ENCODE peak calls at places on chromosomes 6 and 20, in seven cellular contexts. Q, D, X, K, F, S and N are unnamed samples.

GRCh38 chr6:119871520-119871919 is 522.0 kb upstream of the MAN1A1 start:
- DNase-seq in S (no peak), K (no peak), D (no peak), Q (no peak), X (no peak), F (no peak), N (no peak)

GRCh38 chr20:11378252-11378651 is 539.4 kb upstream of the BTBD3 start:
- DNase-seq in X (peak), Q (no peak), S (no peak), D (no peak), K (no peak), F (peak), N (no peak)

GRCh38 chr6:33787336-33787953 is 1.5 kb downstream of the LEMD2 start:
- DNase-seq in Q (peak), F (peak), X (no peak), K (peak), S (no peak), D (peak), N (no peak)

GRCh38 chr6:109303647-109304283 is 78.5 kb downstream of the CD164 start:
- DNase-seq in F (peak), Q (no peak), S (no peak), X (no peak), D (no peak), K (peak), N (no peak)

GRCh38 chr6:92716638-92717037 is 702.7 kb downstream of the EPHA7 start:
- DNase-seq in S (no peak), D (no peak), Q (no peak), F (no peak), X (no peak), K (no peak), N (no peak)

GRCh38 chr6:157019733-157020132 is 242.6 kb downstream of the ARID1B start:
- DNase-seq in K (peak), Q (peak), D (peak), S (no peak), F (peak), X (no peak), N (no peak)

GRCh38 chr6:4603291-4603690 is 172.9 kb upstream of the CDYL start:
- DNase-seq in D (peak), F (no peak), X (no peak), Q (peak), S (no peak), K (peak), N (no peak)

GRCh38 chr6:91267246-91267645 is 680.4 kb upstream of the MAP3K7 start:
- DNase-seq in Q (no peak), S (no peak), X (no peak), K (no peak), D (no peak), F (no peak), N (peak)

GRCh38 chr20:47740225-47741184 is 44.8 kb downstream of the SULF2 start:
- DNase-seq in Q (no peak), D (no peak), K (peak), S (no peak), F (peak), X (peak), N (no peak)

GRCh38 chr20:47809561-47809960 is 24.3 kb upstream of the SULF2 start:
- DNase-seq in K (peak), X (peak), F (peak), Q (no peak), S (no peak), D (no peak), N (no peak)

GRCh38 chr6:33290459-33290858 is 1.1 kb downstream of the PFDN6 start:
- DNase-seq in F (no peak), S (no peak), D (no peak), Q (no peak), K (no peak), X (no peak), N (no peak)

GRCh38 chr6:167153523-167153959 is 4.2 kb downstream of the GPR31 start:
- DNase-seq in Q (no peak), S (no peak), X (no peak), F (no peak), K (peak), D (peak), N (no peak)

GRCh38 chr20:16501236-16501635 is 72.0 kb downstream of the KIF16B start:
- DNase-seq in Q (no peak), X (no peak), S (no peak), K (no peak), F (no peak), D (no peak), N (no peak)

GRCh38 chr6:33860706-33861474 is 57.1 kb upstream of the MLN start:
- DNase-seq in D (peak), K (no peak), X (no peak), S (no peak), Q (peak), F (peak), N (no peak)

GRCh38 chr20:7113577-7114466 is 346.3 kb downstream of the BMP2 start:
- DNase-seq in S (peak), F (peak), X (peak), Q (peak), K (no peak), D (peak), N (peak)

GRCh38 chr6:12769556-12770255 is 53.1 kb downstream of the PHACTR1 start:
- DNase-seq in F (no peak), K (no peak), S (no peak), D (no peak), X (no peak), Q (no peak), N (no peak)

GRCh38 chr6:2624177-2624576 is 126.5 kb downstream of the MYLK4 start:
- DNase-seq in K (no peak), F (no peak), Q (no peak), X (no peak), D (no peak), S (no peak), N (no peak)

GRCh38 chr6:111088668-111089003 is 1.3 kb downstream of the SLC16A10 start:
- DNase-seq in X (no peak), K (peak), F (no peak), Q (no peak), S (no peak), D (no peak), N (no peak)

GRCh38 chr6:52976591-52977035 is 18.5 kb downstream of the GSTA4 start:
- DNase-seq in X (no peak), F (peak), S (no peak), K (peak), D (no peak), Q (no peak), N (no peak)

GRCh38 chr20:10541668-10542411 is 106.7 kb downstream of the SLX4IP start:
- DNase-seq in X (no peak), F (no peak), K (no peak), S (no peak), D (no peak), Q (no peak), N (no peak)

GRCh38 chr6:105779113-105779512 is 307.0 kb upstream of the PRDM1 start:
- DNase-seq in S (no peak), X (no peak), Q (no peak), K (no peak), D (no peak), F (no peak), N (no peak)

GRCh38 chr6:151675746-151676459 is 131.6 kb upstream of the ESR1 start:
- DNase-seq in K (peak), Q (peak), X (peak), F (peak), S (peak), D (peak), N (peak)

GRCh38 chr20:47370850-47371782 is 14.6 kb upstream of the ZMYND8 start:
- DNase-seq in X (peak), Q (peak), S (no peak), D (no peak), K (peak), F (peak), N (no peak)

GRCh38 chr6:117072134-117072533 is 193.2 kb upstream of the VGLL2 start:
- DNase-seq in D (no peak), F (no peak), X (no peak), K (no peak), S (no peak), Q (no peak), N (no peak)

GRCh38 chr6:161137839-161138544 is 135.9 kb downstream of the AGPAT4 start:
- DNase-seq in K (no peak), Q (no peak), D (peak), S (no peak), X (no peak), F (no peak), N (no peak)

GRCh38 chr6:37160922-37161778 is 8.8 kb upstream of the PIM1 start:
- DNase-seq in Q (peak), F (no peak), S (no peak), D (peak), X (no peak), K (no peak), N (no peak)

GRCh38 chr6:137875606-137876005 is 8.5 kb downstream of the TNFAIP3 start:
- DNase-seq in S (no peak), F (no peak), Q (no peak), K (peak), D (no peak), X (no peak), N (no peak)

DNA sequence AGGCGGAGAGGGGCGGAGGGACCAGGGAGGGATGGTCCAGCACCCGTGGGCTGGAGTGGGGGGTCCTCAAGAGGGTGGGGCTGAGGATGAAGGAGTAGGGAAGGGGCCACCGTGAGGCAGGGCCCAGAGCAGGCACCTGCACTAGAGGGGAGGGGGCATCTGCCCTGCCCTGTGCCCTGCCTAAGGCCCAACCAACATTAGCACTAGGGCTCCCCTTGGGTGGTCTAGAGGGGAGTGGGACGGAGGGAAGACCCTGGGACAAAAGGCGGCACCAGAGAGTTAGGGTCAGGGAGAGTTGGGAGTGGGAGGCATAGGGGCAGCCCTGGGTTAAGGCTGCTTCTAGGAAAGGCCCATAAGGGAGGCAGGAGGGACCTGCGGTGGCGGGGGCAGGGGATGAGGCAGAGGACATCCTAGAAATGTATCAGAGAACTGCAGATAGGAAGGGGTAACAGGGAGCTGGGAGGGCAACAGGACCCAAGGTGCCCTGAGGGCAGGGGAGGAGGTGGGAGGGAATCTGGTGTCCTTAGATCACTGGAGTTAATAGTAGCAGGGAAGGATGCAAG is 24.5 kb downstream of the HLA-F start:
- DNase-seq in S (no peak), K (no peak), Q (no peak), D (no peak), X (no peak), F (peak), N (no peak)
- H3K27ac ChIP-seq in S (no peak), K (no peak), Q (no peak), D (no peak), X (no peak), F (no peak), N (no peak)

GRCh38 chr6:10531942-10532341 is 10.8 kb downstream of the GCNT2 start:
- DNase-seq in S (no peak), K (no peak), D (no peak), F (no peak), Q (no peak), X (no peak), N (no peak)
- H3K4me2 ChIP-seq in S (no peak), K (no peak), D (no peak), F (no peak), Q (no peak), X (no peak), N (no peak)

DNA sequence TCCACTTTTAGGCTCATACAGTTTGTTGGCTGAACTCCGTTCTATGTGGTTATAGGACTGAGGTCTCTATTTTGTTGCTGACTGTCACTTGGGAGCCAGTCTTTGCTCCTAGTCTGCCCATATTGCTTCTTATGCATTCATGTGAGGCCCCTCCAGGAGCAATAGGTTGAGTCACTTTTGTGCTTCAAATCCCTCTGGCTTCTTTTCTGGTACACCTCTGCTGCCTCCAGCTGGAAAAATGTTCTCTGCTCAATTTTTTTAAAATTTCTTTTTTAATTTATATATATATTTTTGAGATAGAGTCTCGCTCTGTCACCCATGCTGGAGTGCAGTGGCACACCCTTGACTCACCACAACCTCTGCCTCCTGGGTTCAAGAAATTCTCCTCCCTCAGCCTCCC is 42.7 kb upstream of the NOX3 start:
- DNase-seq in F (no peak), Q (no peak), K (no peak), X (no peak), S (no peak), D (peak), N (no peak)
- H2BK120ac ChIP-seq in F (no peak), Q (no peak), K (no peak), X (no peak), S (no peak), D (peak), N (no peak)

GRCh38 chr6:46626228-46626909 is 26.2 kb downstream of the CYP39A1 start:
- DNase-seq in S (no peak), F (peak), K (peak), X (no peak), Q (peak), D (peak), N (peak)
- H3K27ac ChIP-seq in S (no peak), F (no peak), K (no peak), X (no peak), Q (no peak), D (no peak), N (no peak)

DNA sequence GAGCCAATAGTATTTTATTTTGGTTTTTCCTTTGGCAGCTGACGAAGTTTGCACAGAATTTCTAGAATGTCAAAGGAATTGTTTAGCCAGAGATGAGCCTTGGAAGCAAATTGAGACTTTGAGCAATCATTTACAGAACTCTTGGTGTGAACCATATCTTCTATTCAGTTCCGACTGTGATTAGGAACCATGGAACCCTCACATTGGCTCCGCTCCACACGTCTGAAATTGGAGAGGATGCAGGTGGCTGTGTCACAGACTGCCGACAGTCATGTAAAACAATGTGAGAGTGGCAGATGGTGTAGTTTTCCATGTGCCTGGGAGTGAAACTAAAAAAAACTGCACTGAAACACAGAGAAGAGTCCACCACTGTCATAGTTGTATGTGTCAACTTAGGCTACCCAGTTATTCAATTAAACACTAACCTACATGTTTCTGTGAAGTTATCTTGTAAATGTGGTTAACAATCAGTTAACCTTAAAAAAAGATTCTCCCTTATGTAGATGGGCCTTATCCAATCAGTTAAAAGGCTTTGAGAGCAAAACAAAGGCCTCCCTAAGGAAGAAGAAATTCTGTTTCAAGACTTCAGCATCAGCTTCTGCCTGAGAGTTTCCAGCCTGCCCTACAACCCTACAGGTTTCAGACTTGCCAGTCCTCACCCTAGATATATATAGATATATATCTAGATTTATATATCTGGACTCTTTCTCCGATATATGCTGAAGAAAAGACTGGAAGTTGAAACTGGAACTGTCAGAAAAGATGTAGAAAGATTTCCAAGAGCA is 3.3 kb upstream of the HMGN4 start:
- DNase-seq in D (no peak), Q (no peak), X (no peak), S (no peak), F (no peak), K (no peak), N (no peak)
- H3K4me2 ChIP-seq in D (no peak), Q (no peak), X (no peak), S (no peak), F (no peak), K (no peak), N (no peak)

GRCh38 chr6:163570579-163571231 is 156.2 kb downstream of the QKI start:
- DNase-seq in X (no peak), K (no peak), Q (no peak), S (no peak), D (peak), F (no peak), N (no peak)
- H2BK120ac ChIP-seq in X (no peak), K (no peak), Q (no peak), S (no peak), D (no peak), F (no peak), N (no peak)

DNA sequence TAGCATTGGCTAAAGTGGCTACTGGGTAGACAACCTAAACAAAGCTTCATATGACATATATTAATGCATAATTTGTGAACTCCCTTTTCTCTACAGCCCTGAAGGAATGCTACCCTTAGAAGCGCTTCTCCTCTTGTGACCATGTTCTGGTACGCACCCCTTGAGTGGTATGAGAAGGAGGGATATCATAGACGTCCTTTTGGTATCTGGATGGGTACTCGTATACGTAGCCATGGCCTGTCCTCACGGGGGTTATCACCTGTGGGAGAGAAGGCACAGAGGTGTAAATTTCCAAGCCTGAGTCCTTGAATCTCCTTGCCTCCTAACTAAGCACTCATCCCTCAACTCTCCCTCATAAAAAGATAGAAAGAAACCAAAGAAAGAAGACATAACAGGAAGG is 39.0 kb downstream of the NEDD9 start:
- DNase-seq in S (no peak), Q (no peak), F (no peak), K (no peak), D (no peak), X (no peak), N (no peak)
- H3K27ac ChIP-seq in S (no peak), Q (no peak), F (no peak), K (no peak), D (peak), X (no peak), N (no peak)

GRCh38 chr20:24617080-24617432 is 147.6 kb downstream of the SYNDIG1 start:
- DNase-seq in Q (no peak), D (no peak), F (no peak), S (no peak), X (no peak), K (no peak), N (no peak)

GRCh38 chr20:24616258-24617079 is 147.0 kb downstream of the SYNDIG1 start:
- DNase-seq in D (no peak), X (no peak), S (no peak), Q (no peak), K (no peak), F (no peak), N (no peak)

GRCh38 chr20:24619212-24619611 is 149.8 kb downstream of the SYNDIG1 start:
- DNase-seq in F (no peak), X (no peak), D (no peak), Q (no peak), S (no peak), K (no peak), N (no peak)

GRCh38 chr20:24618739-24619138 is 149.3 kb downstream of the SYNDIG1 start:
- DNase-seq in D (no peak), K (no peak), F (no peak), X (no peak), S (no peak), Q (no peak), N (no peak)

DNA sequence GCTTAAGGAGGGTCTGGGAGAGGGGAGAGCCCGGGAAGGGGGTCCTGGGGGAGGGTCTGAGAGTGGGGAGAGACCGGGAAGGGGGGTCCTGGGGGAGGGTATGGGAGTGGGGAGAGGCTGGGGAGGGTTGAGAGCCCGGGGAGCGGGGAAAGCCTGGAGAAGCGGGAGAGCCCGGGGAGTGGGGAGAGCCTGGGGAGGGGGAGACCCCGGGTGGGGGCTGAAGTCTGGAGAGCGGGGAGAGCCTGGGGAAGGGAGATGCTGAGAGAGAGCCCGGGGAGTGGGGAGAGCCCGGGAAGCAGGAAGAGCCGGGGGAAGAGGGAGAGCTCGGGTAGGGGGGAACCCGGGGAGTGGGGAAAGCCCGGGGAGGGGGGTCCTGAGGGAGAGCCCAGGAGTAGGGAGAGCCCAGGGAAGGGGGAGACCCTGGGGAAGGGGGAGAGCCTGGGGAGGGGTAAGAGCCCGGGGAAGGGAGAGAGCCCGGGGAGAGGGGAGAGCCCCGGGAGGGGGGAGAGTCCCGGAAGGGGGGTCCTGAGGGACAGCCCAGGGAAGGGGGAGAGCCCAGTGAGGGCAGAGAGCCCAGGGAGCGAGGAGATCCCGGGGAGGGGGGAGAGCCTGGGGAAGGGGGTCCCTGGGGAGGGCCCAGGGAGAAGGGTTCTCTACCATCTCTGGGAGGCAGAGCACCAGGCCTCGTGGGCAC is 148.5 kb downstream of the SYNDIG1 start:
- DNase-seq in K (no peak), S (no peak), F (no peak), X (no peak), Q (no peak), D (no peak), N (no peak)
- H3K4me2 ChIP-seq in K (no peak), S (no peak), F (no peak), X (no peak), Q (no peak), D (no peak), N (no peak)

DNA sequence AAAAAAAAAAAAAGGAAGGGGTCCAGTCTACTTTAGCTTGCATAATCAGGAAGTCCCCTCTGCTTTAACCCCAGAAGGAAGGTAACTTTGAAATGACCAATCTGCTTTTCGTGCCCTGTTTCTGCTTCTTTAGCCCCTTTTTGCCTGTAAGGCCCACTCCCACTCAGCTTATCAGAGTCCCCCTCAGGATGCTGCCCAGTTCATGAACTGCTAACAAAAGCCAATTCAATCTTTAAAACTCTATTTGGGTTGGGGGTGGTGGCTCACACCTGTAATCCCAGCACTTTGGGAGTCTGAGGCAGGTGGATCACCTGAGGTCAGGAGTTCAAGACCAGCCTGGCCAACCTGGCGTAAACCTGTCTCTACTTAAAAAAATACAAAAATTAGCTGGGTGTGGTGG is 12.3 kb downstream of the GHRH start:
- DNase-seq in X (no peak), K (no peak), D (no peak), Q (no peak), F (no peak), S (no peak), N (no peak)
- H2BK120ac ChIP-seq in X (no peak), K (no peak), D (no peak), Q (no peak), F (no peak), S (no peak), N (no peak)

GRCh38 chr6:159695984-159696383 is 2.9 kb upstream of the SOD2 start:
- DNase-seq in Q (peak), S (no peak), D (peak), K (peak), X (no peak), F (no peak), N (no peak)
- H3K27ac ChIP-seq in Q (no peak), S (no peak), D (no peak), K (no peak), X (no peak), F (no peak), N (no peak)